ENCODE peak calls at places on chromosomes 7 and 10, in six cellular contexts. M is HTR-8/SVneo, S is NCI-H748 treated with DMSO at 0.1 percent for 48 hours, X is NCI-H2081, A is posterior vena cava, F is left ventricle myocardium inferior. Y is an unnamed sample.

GRCh38 chr10:43294241-43294658 is 27.4 kb upstream of the RASGEF1A start:
- DNase-seq in M (no peak), S (no peak), X (no peak), A (no peak), F (no peak), Y (no peak)

GRCh38 chr7:141027043-141027442 is 12.3 kb upstream of the MRPS33 start:
- DNase-seq in M (no peak), S (no peak), X (no peak), A (no peak), F (no peak), Y (no peak)

GRCh38 chr10:74150151-74151056 is at the start of gene AP3M1:
- DNase-seq in M (peak; percentile 88), S (no peak), X (peak; percentile 83), A (peak; percentile 93), F (peak; percentile 84), Y (peak; percentile 88)

GRCh38 chr10:27464993-27465392 is 39.1 kb upstream of the RAB18 start:
- DNase-seq in M (no peak), S (no peak), X (no peak), A (no peak), F (no peak), Y (no peak)

GRCh38 chr7:1767524-1767923 is 97.4 kb downstream of the ELFN1 start:
- DNase-seq in M (no peak), S (no peak), X (no peak), A (peak; percentile 44), F (no peak), Y (no peak)

GRCh38 chr10:87692956-87693484 is 33.3 kb downstream of the PAPSS2 start:
- DNase-seq in M (no peak), S (no peak), X (no peak), A (no peak), F (no peak), Y (no peak)

GRCh38 chr10:62560207-62560819 is 186.1 kb downstream of the ZNF365 start:
- DNase-seq in M (no peak), S (no peak), X (no peak), A (no peak), F (no peak), Y (no peak)

GRCh38 chr7:55043691-55044090 is 24.9 kb downstream of the EGFR start:
- DNase-seq in M (no peak), S (no peak), X (no peak), A (no peak), F (no peak), Y (no peak)

GRCh38 chr10:121036431-121036830 is 185.3 kb downstream of the WDR11 start:
- DNase-seq in M (no peak), S (no peak), X (no peak), A (no peak), F (no peak), Y (no peak)

GRCh38 chr10:42783181-42783549 is 570 bp downstream of the BMS1 start:
- DNase-seq in M (peak; percentile 15), S (peak; percentile 41), X (peak; percentile 64), A (no peak), F (no peak), Y (peak; percentile 75)

GRCh38 chr7:74269757-74270277 is 15.6 kb upstream of the RFC2 start:
- DNase-seq in M (peak; percentile 55), S (peak; percentile 93), X (peak; percentile 90), A (no peak), F (peak; percentile 46), Y (peak; percentile 83)

GRCh38 chr7:100489824-100490223 is 6.1 kb downstream of the NYAP1 start:
- DNase-seq in M (no peak), S (peak; percentile 98), X (peak; percentile 98), A (no peak), F (no peak), Y (peak; percentile 97)

GRCh38 chr10:59762505-59762904 is 9.2 kb upstream of the MRLN start:
- DNase-seq in M (no peak), S (no peak), X (no peak), A (no peak), F (no peak), Y (no peak)

GRCh38 chr7:11665381-11665780 is 166.6 kb downstream of the THSD7A start:
- DNase-seq in M (no peak), S (peak; percentile 77), X (no peak), A (no peak), F (no peak), Y (peak; percentile 20)

GRCh38 chr7:801940-802364 is 30.3 kb upstream of the SUN1 start:
- DNase-seq in M (no peak), S (no peak), X (no peak), A (peak; percentile 85), F (peak; percentile 40), Y (peak; percentile 45)

GRCh38 chr10:21495002-21495685 is 30.3 kb downstream of the SKIDA1 start:
- DNase-seq in M (no peak), S (no peak), X (no peak), A (no peak), F (no peak), Y (no peak)

Y was measured in NCI-H345.